ENCODE peak calls at places on chromosomes 12 and 14, in five cellular contexts. J, C, T, X and W are unnamed samples.

GRCh38 chr14:75831455-75831854 is 150.3 kb downstream of the TGFB3 start:
- DNase-seq in J (peak; percentile 39), C (peak; percentile 61), T (no peak), X (no peak), W (no peak)

GRCh38 chr14:77023001-77023996 is 5.2 kb downstream of the IRF2BPL start:
- DNase-seq in J (no peak), C (no peak), T (no peak), X (no peak), W (no peak)

GRCh38 chr12:94618995-94619695 is 31.2 kb downstream of the TMCC3 start:
- DNase-seq in J (no peak), C (no peak), T (no peak), X (peak; percentile 63), W (no peak)

GRCh38 chr12:92899388-92900001 is 29.6 kb downstream of the EEA1 start:
- DNase-seq in J (no peak), C (peak; percentile 84), T (no peak), X (peak; percentile 88), W (no peak)

GRCh38 chr14:21669284-21669683 is 4.3 kb downstream of the OR4E1 start:
- DNase-seq in J (no peak), C (no peak), T (no peak), X (no peak), W (no peak)

GRCh38 chr12:128864516-128865186 is 11.4 kb downstream of the GLT1D1 start:
- DNase-seq in J (no peak), C (no peak), T (no peak), X (no peak), W (no peak)

GRCh38 chr12:47317182-47317915 is 237.6 kb upstream of the AMIGO2 start:
- DNase-seq in J (peak; percentile 24), C (no peak), T (peak; percentile 23), X (no peak), W (no peak)

GRCh38 chr12:3200032-3200617 is 122.9 kb downstream of the TSPAN9 start:
- DNase-seq in J (no peak), C (no peak), T (no peak), X (no peak), W (peak; percentile 48)

GRCh38 chr14:64444984-64445845 is 20.1 kb upstream of the AKAP5 start:
- DNase-seq in J (peak; percentile 16), C (no peak), T (no peak), X (no peak), W (no peak)

GRCh38 chr12:118063567-118064391 is 2.8 kb upstream of the WSB2 start:
- DNase-seq in J (no peak), C (no peak), T (no peak), X (no peak), W (no peak)

GRCh38 chr12:56631790-56632700 is 1.9 kb upstream of the BAZ2A start:
- DNase-seq in J (peak; percentile 26), C (peak; percentile 64), T (peak; percentile 77), X (no peak), W (peak; percentile 56)

GRCh38 chr12:114711689-114712152 is 27.7 kb upstream of the TBX3 start:
- DNase-seq in J (no peak), C (no peak), T (no peak), X (no peak), W (no peak)

GRCh38 chr12:90060031-90060430 is 351.4 kb upstream of the ATP2B1 start:
- DNase-seq in J (no peak), C (no peak), T (no peak), X (no peak), W (no peak)

GRCh38 chr12:25866586-25867378 is 91.7 kb upstream of the RASSF8 start:
- DNase-seq in J (no peak), C (no peak), T (no peak), X (no peak), W (peak; percentile 42)

GRCh38 chr12:27014859-27015729 is 910 bp upstream of the TM7SF3 start:
- DNase-seq in J (no peak), C (no peak), T (peak; percentile 9), X (no peak), W (no peak)

GRCh38 chr12:10031318-10031717 is 836 bp downstream of the CLEC9A start:
- DNase-seq in J (no peak), C (no peak), T (no peak), X (no peak), W (no peak)

GRCh38 chr12:39682689-39683477 is 63.3 kb upstream of the ABCD2 start:
- DNase-seq in J (peak; percentile 69), C (no peak), T (no peak), X (no peak), W (no peak)

GRCh38 chr12:105978686-105979085 is 160.1 kb downstream of the NUAK1 start:
- DNase-seq in J (no peak), C (no peak), T (no peak), X (no peak), W (no peak)

GRCh38 chr14:102870994-102871831 is 51.2 kb upstream of the AMN start:
- DNase-seq in J (no peak), C (no peak), T (no peak), X (no peak), W (no peak)

GRCh38 chr12:496736-497135 is 37.0 kb downstream of the B4GALNT3 start:
- DNase-seq in J (no peak), C (no peak), T (no peak), X (no peak), W (no peak)

GRCh38 chr12:27814411-27814810 is 34.4 kb upstream of the MANSC4 start:
- DNase-seq in J (no peak), C (no peak), T (no peak), X (no peak), W (no peak)

GRCh38 chr14:33510991-33511390 is 439.9 kb downstream of the EGLN3 start:
- DNase-seq in J (no peak), C (no peak), T (no peak), X (no peak), W (no peak)

GRCh38 chr14:101588990-101589389 is 27.7 kb downstream of the DIO3 start:
- DNase-seq in J (no peak), C (no peak), T (no peak), X (no peak), W (no peak)

GRCh38 chr12:57744194-57744776 is 554 bp upstream of the TSPAN31 start:
- DNase-seq in J (no peak), C (peak; percentile 79), T (peak; percentile 30), X (peak; percentile 92), W (peak; percentile 83)

GRCh38 chr12:115440438-115440837 is 756.5 kb upstream of the TBX3 start:
- DNase-seq in J (no peak), C (no peak), T (no peak), X (no peak), W (no peak)

GRCh38 chr14:88798161-88798560 is 5.4 kb upstream of the EML5 start:
- DNase-seq in J (no peak), C (no peak), T (no peak), X (no peak), W (no peak)

GRCh38 chr14:75399819-75400678 is 27.8 kb upstream of the JDP2 start:
- DNase-seq in J (no peak), C (peak; percentile 78), T (no peak), X (no peak), W (no peak)

GRCh38 chr14:70029296-70030132 is 150.3 kb downstream of the SMOC1 start:
- DNase-seq in J (no peak), C (no peak), T (no peak), X (no peak), W (no peak)
- H3K4me1 ChIP-seq in J (no peaks in the 10 kb centered on the region), C (no peaks in the 10 kb centered on the region), T (no peaks in the 10 kb centered on the region), X (peaks cover 7% of the 10 kb centered on the region), W (no peaks in the 10 kb centered on the region)

GRCh38 chr12:11089246-11089645 is 2.9 kb downstream of the TAS2R43 start:
- DNase-seq in J (no peak), C (no peak), T (no peak), X (no peak), W (no peak)

DNA sequence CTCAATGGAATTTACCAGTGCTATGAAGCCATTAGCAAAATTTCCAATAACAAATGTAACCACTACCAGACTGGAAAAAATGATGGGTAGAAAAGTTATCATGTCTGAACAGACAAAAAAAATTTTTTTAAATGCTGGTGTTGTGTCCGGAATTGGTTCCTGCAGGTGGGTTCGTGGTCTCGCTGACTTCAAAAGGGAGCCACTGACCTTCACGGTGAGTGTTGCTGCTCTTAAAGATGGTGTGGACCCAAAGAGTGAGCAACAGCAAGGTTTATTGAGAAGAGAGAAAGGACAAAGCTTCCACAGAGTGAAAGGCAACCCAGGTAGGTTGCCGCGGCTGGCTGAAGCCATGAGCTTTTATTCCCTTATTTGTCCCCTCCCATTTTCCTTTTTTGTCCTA is at the start of gene TAS2R43:
- DNase-seq in J (no peak), C (no peak), T (no peak), X (no peak), W (no peak)
- H3K4me3 ChIP-seq in J (no peak within 1 kb of the TSS), C (no peak within 1 kb of the TSS), T (no peak within 1 kb of the TSS), X (no peak within 1 kb of the TSS), W (no peak within 1 kb of the TSS)

DNA sequence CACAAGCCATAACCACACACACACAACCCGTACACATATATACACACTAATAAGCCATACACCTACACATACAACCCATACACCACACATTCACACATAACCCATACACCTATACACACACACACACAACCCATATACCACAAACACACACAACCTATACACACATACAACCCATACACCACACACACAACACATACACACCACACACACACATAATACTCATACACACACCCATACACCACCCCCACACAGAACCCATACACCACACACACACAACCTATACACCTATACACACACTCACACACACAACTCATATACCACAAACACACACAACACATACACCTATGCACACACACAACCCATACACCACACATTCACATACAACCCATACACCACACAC is 44.1 kb downstream of the TMEM121 start:
- DNase-seq in J (no peak), C (no peak), T (no peak), X (no peak), W (no peak)
- H3K9me3 ChIP-seq in J (no peaks in the 10 kb centered on the region), C (no peaks in the 10 kb centered on the region), T (peaks cover 9% of the 10 kb centered on the region), X (no peaks in the 10 kb centered on the region), W (no peaks in the 10 kb centered on the region)

GRCh38 chr14:90517431-90517841 is 120.6 kb downstream of the CALM1 start:
- DNase-seq in J (no peak), C (no peak), T (no peak), X (no peak), W (no peak)
- H3K4me1 ChIP-seq in J (no peaks in the 10 kb centered on the region), C (no peaks in the 10 kb centered on the region), T (no peaks in the 10 kb centered on the region), X (peaks cover 50% of the 10 kb centered on the region), W (no peaks in the 10 kb centered on the region)

DNA sequence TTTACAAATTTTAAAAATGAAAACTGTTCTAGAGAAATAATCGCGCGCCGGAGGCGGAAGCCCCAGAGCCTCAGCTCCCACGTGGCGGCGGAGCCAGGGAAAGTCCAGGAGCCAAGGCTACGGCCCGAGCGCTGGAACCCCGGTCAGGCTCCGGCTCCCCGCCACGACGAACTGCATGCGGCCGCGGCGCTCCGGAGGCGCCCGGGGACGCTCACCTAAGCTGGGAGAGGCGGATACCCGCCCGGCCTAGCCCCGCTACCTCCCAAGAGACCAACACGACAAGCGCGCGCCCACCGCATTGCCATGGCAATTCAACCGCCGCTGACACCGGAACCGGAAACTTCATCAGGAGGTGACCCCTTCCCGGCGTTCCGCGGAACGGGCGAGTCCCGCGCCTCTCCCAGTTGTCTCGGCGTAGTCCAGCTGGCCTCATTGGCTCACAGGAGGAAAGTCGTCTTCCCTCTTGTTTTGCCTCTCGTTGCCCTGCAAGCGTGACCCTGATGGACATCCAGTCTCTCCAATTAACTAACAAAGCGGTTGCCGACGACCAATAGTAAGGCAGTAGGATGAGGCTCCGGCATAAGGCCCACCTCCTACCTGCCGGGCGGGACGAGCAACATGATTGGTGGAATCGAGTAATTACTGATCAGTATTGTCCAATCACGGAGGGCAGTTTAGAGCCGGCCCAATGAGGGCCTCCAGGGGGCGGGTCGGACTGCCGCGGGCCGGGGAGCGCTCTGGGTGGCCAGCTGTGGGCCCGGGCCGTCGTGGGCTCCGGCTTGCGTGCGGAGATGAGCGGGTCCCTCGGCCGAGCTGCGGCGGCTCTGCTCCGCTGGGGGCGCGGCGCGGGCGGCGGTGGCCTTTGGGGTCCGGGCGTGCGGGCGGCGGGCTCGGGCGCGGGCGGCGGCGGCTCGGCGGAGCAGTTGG is at the start of gene GLRX5:
- DNase-seq in J (peak; percentile 99), C (peak; percentile 99), T (peak; percentile 100), X (peak; percentile 100), W (peak; percentile 99)
- H3K4me3 ChIP-seq in J (peak within 1 kb of the TSS; percentile 82), C (peak within 1 kb of the TSS; percentile 96), T (peak within 1 kb of the TSS; percentile 93), X (peak within 1 kb of the TSS; percentile 89), W (peak within 1 kb of the TSS; percentile 89)

GRCh38 chr12:133129368-133130037 is 571 bp downstream of the ZNF891 start:
- DNase-seq in J (no peak), C (no peak), T (peak; percentile 44), X (no peak), W (peak; percentile 27)
- H3K9me3 ChIP-seq in J (peaks cover 45% of the 10 kb centered on the region), C (peaks cover 58% of the 10 kb centered on the region), T (peaks cover 62% of the 10 kb centered on the region), X (peaks cover 11% of the 10 kb centered on the region), W (peaks cover 12% of the 10 kb centered on the region)